ENCODE peak calls at places on chromosomes 12 and 14, in four cellular contexts. I is HCT116, F is HepG2, O is K562. B is an unnamed sample.

GRCh38 chr14:34710744-34711143 is 3.6 kb downstream of the CFL2 start:
- DNase-seq in I (no peak), F (no peak), O (no peak), B (no peak)

GRCh38 chr12:57893460-57894353 is 47.2 kb upstream of the CTDSP2 start:
- DNase-seq in I (no peak), F (peak), O (no peak), B (no peak)

GRCh38 chr14:104302794-104303405 is 164.5 kb downstream of the KIF26A start:
- DNase-seq in I (no peak), F (no peak), O (no peak), B (no peak)

GRCh38 chr12:712172-712863 is 40.1 kb upstream of the WNK1 start:
- DNase-seq in I (no peak), F (no peak), O (no peak), B (no peak)

GRCh38 chr12:122166422-122167327 is 7.3 kb downstream of the IL31 start:
- DNase-seq in I (no peak), F (no peak), O (peak), B (no peak)

GRCh38 chr14:77275041-77275854 is 4.2 kb upstream of the NGB start:
- DNase-seq in I (no peak), F (no peak), O (no peak), B (no peak)

GRCh38 chr12:6866163-6866919 is 990 bp upstream of the TPI1 start:
- DNase-seq in I (no peak), F (no peak), O (peak), B (no peak)

GRCh38 chr12:87317302-87317701 is 711.9 kb downstream of the C12orf50 start:
- DNase-seq in I (no peak), F (no peak), O (no peak), B (no peak)

GRCh38 chr12:128829870-128830504 is 6.2 kb upstream of the SLC15A4 start:
- DNase-seq in I (no peak), F (no peak), O (no peak), B (no peak)

GRCh38 chr14:21440857-21441256 is 15.1 kb downstream of the CHD8 start:
- DNase-seq in I (no peak), F (peak), O (peak), B (no peak)

GRCh38 chr12:27191531-27191930 is 52.6 kb upstream of the STK38L start:
- DNase-seq in I (no peak), F (no peak), O (no peak), B (no peak)

GRCh38 chr14:97266653-97267052 is 469.5 kb downstream of the VRK1 start:
- DNase-seq in I (peak), F (peak), O (no peak), B (no peak)

GRCh38 chr12:87853448-87854003 is 175.7 kb downstream of the C12orf50 start:
- DNase-seq in I (no peak), F (no peak), O (no peak), B (no peak)

GRCh38 chr12:88266851-88267360 is 124.8 kb downstream of the TMTC3 start:
- DNase-seq in I (no peak), F (no peak), O (no peak), B (no peak)

GRCh38 chr14:68975667-68976066 is 3.4 kb downstream of the ACTN1 start:
- DNase-seq in I (no peak), F (no peak), O (no peak), B (no peak)

GRCh38 chr14:105601360-105602242 is 75.2 kb downstream of the TMEM121 start:
- DNase-seq in I (no peak), F (no peak), O (no peak), B (no peak)

GRCh38 chr14:99231181-99231849 is 40.7 kb downstream of the BCL11B start:
- DNase-seq in I (no peak), F (no peak), O (no peak), B (no peak)

GRCh38 chr12:109896188-109896587 is 3.9 kb upstream of the TCHP start:
- DNase-seq in I (no peak), F (no peak), O (no peak), B (no peak)

GRCh38 chr12:109892748-109893147 is 7.3 kb upstream of the TCHP start:
- DNase-seq in I (no peak), F (no peak), O (no peak), B (no peak)

GRCh38 chr12:109897029-109897428 is 3.0 kb upstream of the TCHP start:
- DNase-seq in I (no peak), F (no peak), O (no peak), B (no peak)

GRCh38 chr12:109893250-109893995 is 6.7 kb upstream of the TCHP start:
- DNase-seq in I (no peak), F (no peak), O (no peak), B (no peak)

DNA sequence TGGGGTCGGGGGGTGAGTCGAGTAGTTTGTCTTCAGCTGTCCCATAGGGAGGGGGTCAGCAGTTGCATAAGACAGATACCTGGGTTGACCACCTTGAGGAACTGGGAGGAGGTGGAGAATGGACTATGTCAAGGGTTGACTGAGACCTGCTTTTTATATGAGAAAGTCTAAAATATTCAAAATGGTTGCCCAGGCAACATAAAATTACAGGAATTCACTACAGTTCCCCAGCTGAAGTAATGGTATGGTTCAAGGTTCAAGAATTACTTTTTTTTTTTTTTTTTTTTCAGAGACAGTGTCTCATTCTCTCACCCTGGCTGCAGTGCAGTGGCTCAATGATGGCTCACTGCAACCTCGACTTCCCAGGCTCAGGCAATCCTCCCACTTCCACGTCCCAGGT is 5.1 kb upstream of the TCHP start:
- DNase-seq in I (no peak), F (no peak), O (no peak), B (no peak)
- H3K4me3 ChIP-seq in I (no peak), F (no peak), O (no peak), B (no peak)

GRCh38 chr12:56080556-56081138 is 682 bp downstream of the ERBB3 start:
- DNase-seq in I (no peak), F (peak), O (peak), B (no peak)

GRCh38 chr12:56081393-56082347 is 1.7 kb downstream of the ERBB3 start:
- DNase-seq in I (no peak), F (peak), O (no peak), B (no peak)

GRCh38 chr12:56078427-56078826 is 1.5 kb upstream of the ERBB3 start:
- DNase-seq in I (no peak), F (no peak), O (no peak), B (no peak)

GRCh38 chr12:56079729-56080555 is at the start of gene ERBB3:
- DNase-seq in I (peak), F (peak), O (peak), B (peak)

GRCh38 chr12:56078931-56079728 is 835 bp upstream of the ERBB3 start:
- DNase-seq in I (peak), F (peak), O (peak), B (peak)
- TF ChIP-seq TCF7L2 in I (no peak), F (no peak), O (no peak), B (no peak)

GRCh38 chr12:96902076-96902475 is 5.0 kb upstream of the NEDD1 start:
- DNase-seq in I (no peak), F (no peak), O (no peak), B (no peak)
- TF ChIP-seq CTCF in I (peak), F (peak), O (peak), B (peak)

DNA sequence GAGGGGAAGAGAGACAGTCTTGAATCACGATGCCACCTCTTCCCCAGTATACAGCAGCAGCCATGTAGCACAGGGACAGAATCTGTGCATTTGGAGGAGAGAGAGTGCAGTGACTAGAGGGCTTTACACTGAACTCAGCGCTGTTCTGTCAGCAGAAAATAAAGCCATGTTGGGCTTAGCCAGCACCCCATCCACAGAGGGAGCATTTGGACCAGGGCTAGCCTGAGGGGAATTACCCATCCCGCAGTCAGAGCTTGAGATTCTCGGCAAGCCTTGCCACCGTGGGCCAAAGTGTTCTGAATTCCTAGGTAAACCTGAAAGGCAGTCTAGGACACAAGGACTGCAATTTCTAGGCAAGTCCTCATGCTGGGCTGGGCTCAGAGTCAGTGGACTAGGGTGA is 120.4 kb upstream of the CNOT2 start:
- DNase-seq in I (no peak), F (no peak), O (no peak), B (no peak)
- H3K4me3 ChIP-seq in I (no peak), F (no peak), O (no peak), B (no peak)

DNA sequence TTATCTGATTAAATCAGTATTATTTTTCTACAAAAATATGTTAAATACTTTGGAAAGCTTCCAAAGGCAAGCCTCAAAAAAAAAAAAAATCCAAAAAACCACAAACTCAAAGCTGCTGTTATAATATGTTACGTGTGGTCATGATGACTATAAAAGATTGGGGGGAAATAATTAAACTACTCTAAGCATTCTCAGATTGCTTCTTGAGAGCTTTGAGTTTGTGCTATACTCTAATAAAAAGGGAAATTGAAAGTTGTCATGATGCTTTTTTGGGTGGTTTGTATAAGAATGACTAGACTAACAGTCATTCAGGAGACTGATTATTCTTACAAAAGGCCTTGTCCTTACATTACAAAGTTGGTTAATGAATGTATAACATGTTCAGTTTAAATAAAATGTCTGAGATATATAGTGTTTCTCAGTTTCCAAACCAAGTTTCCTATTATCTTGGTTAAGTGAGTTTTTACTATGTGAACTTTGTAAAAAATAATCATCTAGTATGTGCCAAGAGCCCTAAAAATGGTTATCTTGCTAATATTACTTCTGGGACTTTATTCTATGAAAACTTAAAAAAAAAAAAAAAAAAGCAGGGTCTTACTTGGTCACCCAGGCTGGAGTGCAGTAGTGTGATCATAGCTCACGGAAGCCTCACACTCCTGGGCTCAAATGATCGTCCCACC is 459.8 kb upstream of the RGS6 start:
- DNase-seq in I (no peak), F (no peak), O (no peak), B (no peak)
- TF ChIP-seq TCF7L2 in I (no peak), F (no peak), O (no peak), B (no peak)

DNA sequence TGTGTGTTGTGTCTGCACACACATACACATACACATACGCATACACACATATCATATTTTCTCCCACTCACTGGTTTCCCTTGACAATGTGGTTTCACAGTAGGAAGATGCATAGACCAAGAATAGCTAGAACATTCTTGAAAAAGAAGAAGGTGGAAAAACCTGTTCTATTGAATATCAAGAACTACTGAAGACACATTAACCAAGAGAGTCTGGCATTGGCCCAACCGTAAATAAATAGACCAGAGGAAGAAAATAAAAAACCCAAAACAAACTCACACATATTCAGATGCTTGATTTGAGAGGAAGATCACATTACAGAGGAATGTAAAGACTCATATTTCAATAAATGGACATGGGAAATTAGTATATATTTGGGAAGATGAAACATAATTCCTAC is 311.3 kb downstream of the FOXG1 start:
- DNase-seq in I (no peak), F (no peak), O (no peak), B (no peak)
- TF ChIP-seq CTCF in I (no peak), F (no peak), O (no peak), B (no peak)

GRCh38 chr12:51904951-51905471 is 2.3 kb upstream of the ACVRL1 start:
- DNase-seq in I (no peak), F (no peak), O (no peak), B (no peak)

GRCh38 chr12:51907864-51908425 is 641 bp downstream of the ACVRL1 start:
- DNase-seq in I (no peak), F (no peak), O (no peak), B (no peak)

GRCh38 chr12:51906452-51907082 is 737 bp upstream of the ACVRL1 start:
- DNase-seq in I (no peak), F (no peak), O (no peak), B (no peak)

GRCh38 chr12:51907083-51907863 is at the start of gene ACVRL1:
- DNase-seq in I (no peak), F (no peak), O (no peak), B (no peak)

DNA sequence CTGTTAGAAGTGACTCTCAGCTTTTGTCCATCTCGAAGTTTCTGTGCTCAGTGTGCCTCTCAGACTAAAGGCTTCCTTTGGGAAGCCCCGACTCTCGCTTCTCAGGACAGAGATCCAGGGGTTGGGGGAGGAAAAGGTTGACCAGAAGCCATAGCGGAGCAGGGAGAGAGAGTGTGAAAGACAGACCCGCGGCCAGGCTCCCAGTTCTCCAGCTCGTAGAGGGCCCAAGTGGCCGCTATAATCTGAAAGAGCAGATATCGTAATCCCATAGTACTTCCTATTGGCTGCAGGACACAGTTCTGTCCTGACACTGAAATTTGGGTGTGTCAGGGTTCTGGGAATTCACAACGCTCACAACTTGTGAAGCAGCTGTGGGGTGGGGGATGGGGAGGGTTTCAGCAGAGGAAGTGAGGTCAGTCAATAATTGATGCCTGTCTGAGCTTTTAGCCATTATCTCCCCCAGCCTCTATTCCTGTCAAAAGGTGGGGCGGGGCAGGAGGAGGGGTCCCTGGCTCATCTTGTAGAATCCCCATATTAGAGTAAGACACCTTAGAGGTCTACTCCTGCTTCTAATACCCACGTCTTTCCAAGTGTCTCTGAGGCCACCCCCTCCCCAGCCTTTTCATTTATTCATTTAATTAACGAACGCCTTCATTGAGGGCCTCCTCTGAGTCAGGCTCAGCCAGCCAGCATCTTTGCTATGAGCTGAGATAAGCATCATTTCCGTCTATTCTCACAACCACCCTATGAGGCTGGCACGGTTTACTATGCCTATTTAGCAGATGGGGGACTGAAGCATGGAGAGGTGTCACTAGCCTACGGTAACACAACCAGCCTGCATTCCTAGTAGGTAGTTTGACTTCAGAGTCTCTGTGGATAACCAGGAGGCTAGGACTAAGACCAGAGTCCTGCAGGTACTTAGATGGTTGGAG is 1.5 kb upstream of the ACVRL1 start:
- DNase-seq in I (no peak), F (no peak), O (peak), B (no peak)
- H3K4me3 ChIP-seq in I (no peak), F (no peak), O (peak), B (no peak)